ENCODE peak calls at places on chromosomes 1 and 21, in seven cellular contexts. One of them, this sample, is unnamed.
A peak's percentile ranks its signal among the peaks of the same experiment; 100 is the strongest.

GRCh38 chr1:210647406-210648333 is 319.0 kb downstream of the HHAT start:
- DNase-seq in NCI-H146: no peak
- DNase-seq in naive thymus-derived CD8-positive, alpha-beta T cell: no peak
- DNase-seq in fibroblast of pulmonary artery: peak; percentile 4
- DNase-seq in anterior cingulate cortex: no peak
- DNase-seq in NCI-H1417: no peak
- DNase-seq in cardiac fibroblast: peak; percentile 8
- DNase-seq in this sample: no peak

GRCh38 chr1:114122891-114123621 is 30.6 kb downstream of the SYT6 start:
- DNase-seq in NCI-H146: no peak
- DNase-seq in naive thymus-derived CD8-positive, alpha-beta T cell: no peak
- DNase-seq in fibroblast of pulmonary artery: peak; percentile 1
- DNase-seq in anterior cingulate cortex: no peak
- DNase-seq in NCI-H1417: no peak
- DNase-seq in cardiac fibroblast: peak; percentile 9
- DNase-seq in this sample: no peak

GRCh38 chr1:87325982-87326738 is 2.5 kb upstream of the LMO4 start:
- DNase-seq in NCI-H146: peak; percentile 45
- DNase-seq in naive thymus-derived CD8-positive, alpha-beta T cell: peak; percentile 43
- DNase-seq in fibroblast of pulmonary artery: peak; percentile 73
- DNase-seq in anterior cingulate cortex: no peak
- DNase-seq in NCI-H1417: peak; percentile 70
- DNase-seq in cardiac fibroblast: peak; percentile 69
- DNase-seq in this sample: peak; percentile 80

GRCh38 chr1:65478379-65479026 is 58.0 kb downstream of the LEPR start:
- DNase-seq in NCI-H146: no peak
- DNase-seq in naive thymus-derived CD8-positive, alpha-beta T cell: no peak
- DNase-seq in fibroblast of pulmonary artery: peak; percentile 33
- DNase-seq in anterior cingulate cortex: no peak
- DNase-seq in NCI-H1417: no peak
- DNase-seq in cardiac fibroblast: peak; percentile 27
- DNase-seq in this sample: no peak

GRCh38 chr1:967466-968343 is 1.4 kb downstream of the PLEKHN1 start:
- DNase-seq in NCI-H146: no peak
- DNase-seq in naive thymus-derived CD8-positive, alpha-beta T cell: no peak
- DNase-seq in fibroblast of pulmonary artery: no peak
- DNase-seq in anterior cingulate cortex: no peak
- DNase-seq in NCI-H1417: no peak
- DNase-seq in cardiac fibroblast: no peak
- DNase-seq in this sample: no peak

GRCh38 chr1:17632541-17633193 is 93.2 kb downstream of the ARHGEF10L start:
- DNase-seq in NCI-H146: no peak
- DNase-seq in naive thymus-derived CD8-positive, alpha-beta T cell: no peak
- DNase-seq in fibroblast of pulmonary artery: peak; percentile 19
- DNase-seq in anterior cingulate cortex: no peak
- DNase-seq in NCI-H1417: no peak
- DNase-seq in cardiac fibroblast: peak; percentile 85
- DNase-seq in this sample: no peak

GRCh38 chr1:159594581-159594980 is 7.0 kb downstream of the APCS start:
- DNase-seq in NCI-H146: no peak
- DNase-seq in naive thymus-derived CD8-positive, alpha-beta T cell: no peak
- DNase-seq in fibroblast of pulmonary artery: peak; percentile 7
- DNase-seq in anterior cingulate cortex: no peak
- DNase-seq in NCI-H1417: no peak
- DNase-seq in cardiac fibroblast: peak; percentile 58
- DNase-seq in this sample: no peak

GRCh38 chr1:228653748-228654147 is 81.5 kb upstream of the RHOU start:
- DNase-seq in NCI-H146: no peak
- DNase-seq in naive thymus-derived CD8-positive, alpha-beta T cell: no peak
- DNase-seq in fibroblast of pulmonary artery: no peak
- DNase-seq in anterior cingulate cortex: no peak
- DNase-seq in NCI-H1417: no peak
- DNase-seq in cardiac fibroblast: no peak
- DNase-seq in this sample: no peak

GRCh38 chr1:39110325-39110851 is 84.2 kb downstream of the NDUFS5 start:
- DNase-seq in NCI-H146: no peak
- DNase-seq in naive thymus-derived CD8-positive, alpha-beta T cell: no peak
- DNase-seq in fibroblast of pulmonary artery: peak; percentile 92
- DNase-seq in anterior cingulate cortex: no peak
- DNase-seq in NCI-H1417: no peak
- DNase-seq in cardiac fibroblast: peak; percentile 93
- DNase-seq in this sample: peak; percentile 12

GRCh38 chr1:69175078-69175477 is 392.6 kb upstream of the LRRC7 start:
- DNase-seq in NCI-H146: no peak
- DNase-seq in naive thymus-derived CD8-positive, alpha-beta T cell: no peak
- DNase-seq in fibroblast of pulmonary artery: no peak
- DNase-seq in anterior cingulate cortex: no peak
- DNase-seq in NCI-H1417: no peak
- DNase-seq in cardiac fibroblast: peak; percentile 13
- DNase-seq in this sample: no peak

GRCh38 chr21:29290245-29290644 is 8.5 kb upstream of the BACH1 start:
- DNase-seq in NCI-H146: no peak
- DNase-seq in naive thymus-derived CD8-positive, alpha-beta T cell: no peak
- DNase-seq in fibroblast of pulmonary artery: no peak
- DNase-seq in anterior cingulate cortex: no peak
- DNase-seq in NCI-H1417: no peak
- DNase-seq in cardiac fibroblast: no peak
- DNase-seq in this sample: no peak

GRCh38 chr1:170765712-170766330 is 101.9 kb downstream of the PRRX1 start:
- DNase-seq in NCI-H146: no peak
- DNase-seq in naive thymus-derived CD8-positive, alpha-beta T cell: no peak
- DNase-seq in fibroblast of pulmonary artery: peak; percentile 73
- DNase-seq in anterior cingulate cortex: no peak
- DNase-seq in NCI-H1417: no peak
- DNase-seq in cardiac fibroblast: peak; percentile 73
- DNase-seq in this sample: peak; percentile 21

GRCh38 chr1:21216835-21217811 is 40.4 kb upstream of the EIF4G3 start:
- DNase-seq in NCI-H146: peak; percentile 28
- DNase-seq in naive thymus-derived CD8-positive, alpha-beta T cell: peak; percentile 48
- DNase-seq in fibroblast of pulmonary artery: peak; percentile 59
- DNase-seq in anterior cingulate cortex: no peak
- DNase-seq in NCI-H1417: no peak
- DNase-seq in cardiac fibroblast: peak; percentile 68
- DNase-seq in this sample: no peak

This sample was measured in midbrain.